ENCODE peak calls at places on chromosomes 13 and 19, in eight cellular contexts. One of them, this sample, is unnamed.

GRCh38 chr19:54572696-54573311 is 786 bp upstream of the LILRA2 start:
- DNase-seq in T-cell: no peak
- DNase-seq in fibroblast of gingiva: no peak
- DNase-seq in GM10248: peak
- DNase-seq in heart right ventricle: no peak
- DNase-seq in NAMALWA: no peak
- DNase-seq in substantia nigra: peak
- DNase-seq in stimulated activated CD4-positive, alpha-beta T cell treated with anti-CD3 and anti-CD28 coated beads, Interleukin-4, amount 100 ng/mL, for 4 hours: no peak
- DNase-seq in this sample: no peak

GRCh38 chr13:20716951-20717350 is 13.5 kb downstream of the IL17D start:
- DNase-seq in NAMALWA: no peak
- DNase-seq in T-cell: no peak
- DNase-seq in substantia nigra: no peak
- DNase-seq in fibroblast of gingiva: no peak
- DNase-seq in stimulated activated CD4-positive, alpha-beta T cell treated with anti-CD3 and anti-CD28 coated beads, Interleukin-4, amount 100 ng/mL, for 4 hours: no peak
- DNase-seq in GM10248: no peak
- DNase-seq in heart right ventricle: no peak
- DNase-seq in this sample: no peak

GRCh38 chr13:103386341-103386740 is 320.1 kb upstream of the SLC10A2 start:
- DNase-seq in stimulated activated CD4-positive, alpha-beta T cell treated with anti-CD3 and anti-CD28 coated beads, Interleukin-4, amount 100 ng/mL, for 4 hours: no peak
- DNase-seq in heart right ventricle: no peak
- DNase-seq in NAMALWA: no peak
- DNase-seq in fibroblast of gingiva: no peak
- DNase-seq in T-cell: no peak
- DNase-seq in substantia nigra: no peak
- DNase-seq in GM10248: no peak
- DNase-seq in this sample: no peak

GRCh38 chr13:19148561-19148960 is 33.1 kb downstream of the TUBA3C start:
- DNase-seq in heart right ventricle: no peak
- DNase-seq in NAMALWA: no peak
- DNase-seq in stimulated activated CD4-positive, alpha-beta T cell treated with anti-CD3 and anti-CD28 coated beads, Interleukin-4, amount 100 ng/mL, for 4 hours: no peak
- DNase-seq in substantia nigra: no peak
- DNase-seq in T-cell: no peak
- DNase-seq in GM10248: no peak
- DNase-seq in fibroblast of gingiva: no peak
- DNase-seq in this sample: no peak

GRCh38 chr19:6800991-6801396 is 28.5 kb downstream of the VAV1 start:
- DNase-seq in heart right ventricle: no peak
- DNase-seq in fibroblast of gingiva: peak
- DNase-seq in stimulated activated CD4-positive, alpha-beta T cell treated with anti-CD3 and anti-CD28 coated beads, Interleukin-4, amount 100 ng/mL, for 4 hours: no peak
- DNase-seq in substantia nigra: no peak
- DNase-seq in GM10248: no peak
- DNase-seq in NAMALWA: peak
- DNase-seq in T-cell: no peak
- DNase-seq in this sample: no peak

GRCh38 chr13:40974460-40975407 is 44.4 kb downstream of the ELF1 start:
- DNase-seq in stimulated activated CD4-positive, alpha-beta T cell treated with anti-CD3 and anti-CD28 coated beads, Interleukin-4, amount 100 ng/mL, for 4 hours: no peak
- DNase-seq in heart right ventricle: no peak
- DNase-seq in fibroblast of gingiva: peak
- DNase-seq in T-cell: peak
- DNase-seq in substantia nigra: no peak
- DNase-seq in NAMALWA: peak
- DNase-seq in GM10248: no peak
- DNase-seq in this sample: no peak

GRCh38 chr19:12947702-12948596 is 2.3 kb downstream of the RAD23A start:
- DNase-seq in substantia nigra: no peak
- DNase-seq in NAMALWA: no peak
- DNase-seq in GM10248: no peak
- DNase-seq in heart right ventricle: no peak
- DNase-seq in stimulated activated CD4-positive, alpha-beta T cell treated with anti-CD3 and anti-CD28 coated beads, Interleukin-4, amount 100 ng/mL, for 4 hours: no peak
- DNase-seq in T-cell: no peak
- DNase-seq in fibroblast of gingiva: no peak
- DNase-seq in this sample: peak

GRCh38 chr13:114140909-114141255 is 8.5 kb upstream of the RASA3 start:
- DNase-seq in T-cell: peak
- DNase-seq in stimulated activated CD4-positive, alpha-beta T cell treated with anti-CD3 and anti-CD28 coated beads, Interleukin-4, amount 100 ng/mL, for 4 hours: no peak
- DNase-seq in GM10248: no peak
- DNase-seq in NAMALWA: no peak
- DNase-seq in fibroblast of gingiva: no peak
- DNase-seq in substantia nigra: no peak
- DNase-seq in heart right ventricle: no peak
- DNase-seq in this sample: no peak

GRCh38 chr13:54379461-54379860 is 1350.8 kb downstream of the OLFM4 start:
- DNase-seq in NAMALWA: no peak
- DNase-seq in T-cell: no peak
- DNase-seq in stimulated activated CD4-positive, alpha-beta T cell treated with anti-CD3 and anti-CD28 coated beads, Interleukin-4, amount 100 ng/mL, for 4 hours: no peak
- DNase-seq in GM10248: no peak
- DNase-seq in fibroblast of gingiva: no peak
- DNase-seq in heart right ventricle: no peak
- DNase-seq in substantia nigra: no peak
- DNase-seq in this sample: no peak

GRCh38 chr19:1369214-1369805 is 14.4 kb upstream of the NDUFS7 start:
- DNase-seq in NAMALWA: no peak
- DNase-seq in fibroblast of gingiva: no peak
- DNase-seq in stimulated activated CD4-positive, alpha-beta T cell treated with anti-CD3 and anti-CD28 coated beads, Interleukin-4, amount 100 ng/mL, for 4 hours: no peak
- DNase-seq in substantia nigra: no peak
- DNase-seq in heart right ventricle: no peak
- DNase-seq in T-cell: no peak
- DNase-seq in GM10248: no peak
- DNase-seq in this sample: no peak

GRCh38 chr13:90428522-90429210 is 918.8 kb upstream of the MIR17HG start:
- DNase-seq in T-cell: no peak
- DNase-seq in substantia nigra: no peak
- DNase-seq in NAMALWA: no peak
- DNase-seq in heart right ventricle: no peak
- DNase-seq in stimulated activated CD4-positive, alpha-beta T cell treated with anti-CD3 and anti-CD28 coated beads, Interleukin-4, amount 100 ng/mL, for 4 hours: no peak
- DNase-seq in GM10248: no peak
- DNase-seq in fibroblast of gingiva: no peak
- DNase-seq in this sample: no peak

GRCh38 chr19:18029617-18030338 is 21.8 kb downstream of the ARRDC2 start:
- DNase-seq in GM10248: no peak
- DNase-seq in T-cell: no peak
- DNase-seq in stimulated activated CD4-positive, alpha-beta T cell treated with anti-CD3 and anti-CD28 coated beads, Interleukin-4, amount 100 ng/mL, for 4 hours: no peak
- DNase-seq in NAMALWA: peak
- DNase-seq in heart right ventricle: no peak
- DNase-seq in fibroblast of gingiva: peak
- DNase-seq in substantia nigra: peak
- DNase-seq in this sample: no peak

GRCh38 chr19:33481863-33482262 is 39.7 kb downstream of the PEPD start:
- DNase-seq in stimulated activated CD4-positive, alpha-beta T cell treated with anti-CD3 and anti-CD28 coated beads, Interleukin-4, amount 100 ng/mL, for 4 hours: no peak
- DNase-seq in fibroblast of gingiva: no peak
- DNase-seq in substantia nigra: no peak
- DNase-seq in NAMALWA: no peak
- DNase-seq in heart right ventricle: no peak
- DNase-seq in GM10248: no peak
- DNase-seq in T-cell: no peak
- DNase-seq in this sample: no peak

GRCh38 chr19:10173527-10173926 is 21.2 kb downstream of the DNMT1 start:
- DNase-seq in fibroblast of gingiva: peak
- DNase-seq in stimulated activated CD4-positive, alpha-beta T cell treated with anti-CD3 and anti-CD28 coated beads, Interleukin-4, amount 100 ng/mL, for 4 hours: no peak
- DNase-seq in NAMALWA: no peak
- DNase-seq in GM10248: no peak
- DNase-seq in substantia nigra: no peak
- DNase-seq in heart right ventricle: no peak
- DNase-seq in T-cell: no peak
- DNase-seq in this sample: no peak

GRCh38 chr13:97114696-97115095 is 107.4 kb upstream of the MBNL2 start:
- DNase-seq in substantia nigra: no peak
- DNase-seq in heart right ventricle: no peak
- DNase-seq in GM10248: no peak
- DNase-seq in NAMALWA: no peak
- DNase-seq in T-cell: no peak
- DNase-seq in stimulated activated CD4-positive, alpha-beta T cell treated with anti-CD3 and anti-CD28 coated beads, Interleukin-4, amount 100 ng/mL, for 4 hours: no peak
- DNase-seq in fibroblast of gingiva: no peak
- DNase-seq in this sample: no peak

GRCh38 chr19:34984287-34984686 is 15.8 kb upstream of the GRAMD1A start:
- DNase-seq in substantia nigra: no peak
- DNase-seq in T-cell: no peak
- DNase-seq in GM10248: no peak
- DNase-seq in fibroblast of gingiva: no peak
- DNase-seq in heart right ventricle: no peak
- DNase-seq in stimulated activated CD4-positive, alpha-beta T cell treated with anti-CD3 and anti-CD28 coated beads, Interleukin-4, amount 100 ng/mL, for 4 hours: no peak
- DNase-seq in NAMALWA: no peak
- DNase-seq in this sample: no peak

GRCh38 chr19:2514981-2515518 is 39.1 kb downstream of the GADD45B start:
- DNase-seq in T-cell: no peak
- DNase-seq in NAMALWA: no peak
- DNase-seq in substantia nigra: no peak
- DNase-seq in stimulated activated CD4-positive, alpha-beta T cell treated with anti-CD3 and anti-CD28 coated beads, Interleukin-4, amount 100 ng/mL, for 4 hours: no peak
- DNase-seq in GM10248: no peak
- DNase-seq in fibroblast of gingiva: no peak
- DNase-seq in heart right ventricle: no peak
- DNase-seq in this sample: no peak

GRCh38 chr13:112330479-112331407 is 45.4 kb upstream of the SPACA7 start:
- DNase-seq in stimulated activated CD4-positive, alpha-beta T cell treated with anti-CD3 and anti-CD28 coated beads, Interleukin-4, amount 100 ng/mL, for 4 hours: no peak
- DNase-seq in NAMALWA: no peak
- DNase-seq in T-cell: no peak
- DNase-seq in substantia nigra: no peak
- DNase-seq in fibroblast of gingiva: no peak
- DNase-seq in heart right ventricle: no peak
- DNase-seq in GM10248: no peak
- DNase-seq in this sample: no peak

GRCh38 chr19:3710265-3710812 is 2.2 kb downstream of the TJP3 start:
- DNase-seq in substantia nigra: no peak
- DNase-seq in stimulated activated CD4-positive, alpha-beta T cell treated with anti-CD3 and anti-CD28 coated beads, Interleukin-4, amount 100 ng/mL, for 4 hours: no peak
- DNase-seq in GM10248: no peak
- DNase-seq in NAMALWA: no peak
- DNase-seq in fibroblast of gingiva: no peak
- DNase-seq in T-cell: no peak
- DNase-seq in heart right ventricle: peak
- DNase-seq in this sample: peak

GRCh38 chr19:42471554-42472249 is 29.0 kb upstream of the CXCL17 start:
- DNase-seq in fibroblast of gingiva: peak
- DNase-seq in NAMALWA: no peak
- DNase-seq in GM10248: no peak
- DNase-seq in substantia nigra: no peak
- DNase-seq in stimulated activated CD4-positive, alpha-beta T cell treated with anti-CD3 and anti-CD28 coated beads, Interleukin-4, amount 100 ng/mL, for 4 hours: no peak
- DNase-seq in heart right ventricle: no peak
- DNase-seq in T-cell: no peak
- DNase-seq in this sample: no peak

GRCh38 chr19:56769650-56770049 is 70.9 kb downstream of the PEG3 start:
- DNase-seq in heart right ventricle: no peak
- DNase-seq in fibroblast of gingiva: no peak
- DNase-seq in GM10248: no peak
- DNase-seq in substantia nigra: no peak
- DNase-seq in T-cell: no peak
- DNase-seq in stimulated activated CD4-positive, alpha-beta T cell treated with anti-CD3 and anti-CD28 coated beads, Interleukin-4, amount 100 ng/mL, for 4 hours: no peak
- DNase-seq in NAMALWA: no peak
- DNase-seq in this sample: no peak

GRCh38 chr13:109684836-109685602 is 101.4 kb downstream of the IRS2 start:
- DNase-seq in fibroblast of gingiva: no peak
- DNase-seq in substantia nigra: no peak
- DNase-seq in stimulated activated CD4-positive, alpha-beta T cell treated with anti-CD3 and anti-CD28 coated beads, Interleukin-4, amount 100 ng/mL, for 4 hours: no peak
- DNase-seq in T-cell: no peak
- DNase-seq in NAMALWA: no peak
- DNase-seq in heart right ventricle: peak
- DNase-seq in GM10248: no peak
- DNase-seq in this sample: peak

GRCh38 chr13:43864921-43865320 is 14.6 kb downstream of the CCDC122 start:
- DNase-seq in T-cell: no peak
- DNase-seq in fibroblast of gingiva: no peak
- DNase-seq in heart right ventricle: no peak
- DNase-seq in NAMALWA: no peak
- DNase-seq in GM10248: no peak
- DNase-seq in substantia nigra: no peak
- DNase-seq in stimulated activated CD4-positive, alpha-beta T cell treated with anti-CD3 and anti-CD28 coated beads, Interleukin-4, amount 100 ng/mL, for 4 hours: no peak
- DNase-seq in this sample: no peak

GRCh38 chr13:114198556-114198955 is 19.5 kb downstream of the CFAP97D2 start:
- DNase-seq in NAMALWA: no peak
- DNase-seq in substantia nigra: no peak
- DNase-seq in T-cell: no peak
- DNase-seq in GM10248: no peak
- DNase-seq in stimulated activated CD4-positive, alpha-beta T cell treated with anti-CD3 and anti-CD28 coated beads, Interleukin-4, amount 100 ng/mL, for 4 hours: no peak
- DNase-seq in fibroblast of gingiva: no peak
- DNase-seq in heart right ventricle: no peak
- DNase-seq in this sample: no peak

GRCh38 chr19:37361994-37362393 is 8.9 kb upstream of the ZNF527 start:
- DNase-seq in heart right ventricle: no peak
- DNase-seq in NAMALWA: no peak
- DNase-seq in GM10248: no peak
- DNase-seq in substantia nigra: no peak
- DNase-seq in T-cell: no peak
- DNase-seq in fibroblast of gingiva: no peak
- DNase-seq in stimulated activated CD4-positive, alpha-beta T cell treated with anti-CD3 and anti-CD28 coated beads, Interleukin-4, amount 100 ng/mL, for 4 hours: no peak
- DNase-seq in this sample: no peak